ENCODE peak calls at places on chromosomes 1 and 21, in ten cellular contexts. One of them, this sample, is unnamed.

GRCh38 chr1:154743536-154744036 is 126.5 kb downstream of the KCNN3 start:
- DNase-seq in brain microvascular endothelial cell: no peak
- DNase-seq in mesenchymal stem cell: no peak
- DNase-seq in T-helper 2 cell: no peak
- DNase-seq in uterus: no peak
- DNase-seq in skeletal muscle cell: no peak
- DNase-seq in CD8-positive, alpha-beta memory T cell: no peak
- DNase-seq in fibroblast of pulmonary artery: no peak
- DNase-seq in CD8-positive, alpha-beta T cell: no peak
- DNase-seq in stimulated activated CD8-positive, alpha-beta memory T cell treated with anti-CD3 and anti-CD28 coated beads, Interleukin-7, amount 100 ng/mL, for 24 hours: no peak
- DNase-seq in this sample: no peak

GRCh38 chr1:26021647-26022403 is at the start of gene EXTL1:
- DNase-seq in brain microvascular endothelial cell: peak; percentile 40
- DNase-seq in mesenchymal stem cell: peak; percentile 46
- DNase-seq in T-helper 2 cell: no peak
- DNase-seq in uterus: no peak
- DNase-seq in skeletal muscle cell: no peak
- DNase-seq in CD8-positive, alpha-beta memory T cell: no peak
- DNase-seq in fibroblast of pulmonary artery: no peak
- DNase-seq in CD8-positive, alpha-beta T cell: no peak
- DNase-seq in stimulated activated CD8-positive, alpha-beta memory T cell treated with anti-CD3 and anti-CD28 coated beads, Interleukin-7, amount 100 ng/mL, for 24 hours: no peak
- DNase-seq in this sample: no peak

GRCh38 chr1:225866061-225866844 is 15.9 kb downstream of the TMEM63A start:
- DNase-seq in brain microvascular endothelial cell: peak; percentile 76
- DNase-seq in mesenchymal stem cell: peak; percentile 54
- DNase-seq in T-helper 2 cell: peak; percentile 56
- DNase-seq in uterus: no peak
- DNase-seq in skeletal muscle cell: peak; percentile 43
- DNase-seq in CD8-positive, alpha-beta memory T cell: peak; percentile 82
- DNase-seq in fibroblast of pulmonary artery: peak; percentile 87
- DNase-seq in CD8-positive, alpha-beta T cell: peak; percentile 63
- DNase-seq in stimulated activated CD8-positive, alpha-beta memory T cell treated with anti-CD3 and anti-CD28 coated beads, Interleukin-7, amount 100 ng/mL, for 24 hours: no peak
- DNase-seq in this sample: no peak

GRCh38 chr1:76158126-76158525 is 83.6 kb downstream of the ST6GALNAC3 start:
- DNase-seq in brain microvascular endothelial cell: no peak
- DNase-seq in mesenchymal stem cell: no peak
- DNase-seq in T-helper 2 cell: no peak
- DNase-seq in uterus: no peak
- DNase-seq in skeletal muscle cell: no peak
- DNase-seq in CD8-positive, alpha-beta memory T cell: no peak
- DNase-seq in fibroblast of pulmonary artery: no peak
- DNase-seq in CD8-positive, alpha-beta T cell: no peak
- DNase-seq in stimulated activated CD8-positive, alpha-beta memory T cell treated with anti-CD3 and anti-CD28 coated beads, Interleukin-7, amount 100 ng/mL, for 24 hours: no peak
- DNase-seq in this sample: no peak

GRCh38 chr21:42164064-42164789 is 54.7 kb upstream of the ABCG1 start:
- DNase-seq in brain microvascular endothelial cell: no peak
- DNase-seq in mesenchymal stem cell: peak; percentile 9
- DNase-seq in T-helper 2 cell: no peak
- DNase-seq in uterus: no peak
- DNase-seq in skeletal muscle cell: no peak
- DNase-seq in CD8-positive, alpha-beta memory T cell: peak; percentile 67
- DNase-seq in fibroblast of pulmonary artery: peak; percentile 47
- DNase-seq in CD8-positive, alpha-beta T cell: peak; percentile 39
- DNase-seq in stimulated activated CD8-positive, alpha-beta memory T cell treated with anti-CD3 and anti-CD28 coated beads, Interleukin-7, amount 100 ng/mL, for 24 hours: peak; percentile 37
- DNase-seq in this sample: peak; percentile 66

GRCh38 chr1:235920596-235921375 is 54.1 kb upstream of the LYST start:
- DNase-seq in brain microvascular endothelial cell: no peak
- DNase-seq in mesenchymal stem cell: no peak
- DNase-seq in T-helper 2 cell: no peak
- DNase-seq in uterus: no peak
- DNase-seq in skeletal muscle cell: no peak
- DNase-seq in CD8-positive, alpha-beta memory T cell: no peak
- DNase-seq in fibroblast of pulmonary artery: no peak
- DNase-seq in CD8-positive, alpha-beta T cell: no peak
- DNase-seq in stimulated activated CD8-positive, alpha-beta memory T cell treated with anti-CD3 and anti-CD28 coated beads, Interleukin-7, amount 100 ng/mL, for 24 hours: no peak
- DNase-seq in this sample: no peak

GRCh38 chr21:31873696-31874599 is 1.1 kb downstream of the HUNK start:
- DNase-seq in brain microvascular endothelial cell: no peak
- DNase-seq in mesenchymal stem cell: peak; percentile 28
- DNase-seq in T-helper 2 cell: no peak
- DNase-seq in uterus: peak; percentile 46
- DNase-seq in skeletal muscle cell: no peak
- DNase-seq in CD8-positive, alpha-beta memory T cell: no peak
- DNase-seq in fibroblast of pulmonary artery: no peak
- DNase-seq in CD8-positive, alpha-beta T cell: peak; percentile 13
- DNase-seq in stimulated activated CD8-positive, alpha-beta memory T cell treated with anti-CD3 and anti-CD28 coated beads, Interleukin-7, amount 100 ng/mL, for 24 hours: peak; percentile 25
- DNase-seq in this sample: peak; percentile 79

GRCh38 chr1:197838836-197839235 is 63.6 kb upstream of the DENND1B start:
- DNase-seq in brain microvascular endothelial cell: peak; percentile 74
- DNase-seq in mesenchymal stem cell: peak; percentile 71
- DNase-seq in T-helper 2 cell: no peak
- DNase-seq in uterus: no peak
- DNase-seq in skeletal muscle cell: peak; percentile 67
- DNase-seq in CD8-positive, alpha-beta memory T cell: no peak
- DNase-seq in fibroblast of pulmonary artery: peak; percentile 86
- DNase-seq in CD8-positive, alpha-beta T cell: no peak
- DNase-seq in stimulated activated CD8-positive, alpha-beta memory T cell treated with anti-CD3 and anti-CD28 coated beads, Interleukin-7, amount 100 ng/mL, for 24 hours: no peak
- DNase-seq in this sample: no peak

GRCh38 chr1:24186993-24187790 is at the start of gene IFNLR1:
- DNase-seq in brain microvascular endothelial cell: no peak
- DNase-seq in mesenchymal stem cell: peak; percentile 42
- DNase-seq in T-helper 2 cell: peak; percentile 70
- DNase-seq in uterus: no peak
- DNase-seq in skeletal muscle cell: no peak
- DNase-seq in CD8-positive, alpha-beta memory T cell: peak; percentile 83
- DNase-seq in fibroblast of pulmonary artery: no peak
- DNase-seq in CD8-positive, alpha-beta T cell: peak; percentile 63
- DNase-seq in stimulated activated CD8-positive, alpha-beta memory T cell treated with anti-CD3 and anti-CD28 coated beads, Interleukin-7, amount 100 ng/mL, for 24 hours: peak; percentile 52
- DNase-seq in this sample: peak; percentile 88

GRCh38 chr1:30908446-30908885 is at the start of gene SDC3:
- DNase-seq in brain microvascular endothelial cell: no peak
- DNase-seq in mesenchymal stem cell: no peak
- DNase-seq in T-helper 2 cell: no peak
- DNase-seq in uterus: no peak
- DNase-seq in skeletal muscle cell: no peak
- DNase-seq in CD8-positive, alpha-beta memory T cell: peak; percentile 37
- DNase-seq in fibroblast of pulmonary artery: peak; percentile 42
- DNase-seq in CD8-positive, alpha-beta T cell: no peak
- DNase-seq in stimulated activated CD8-positive, alpha-beta memory T cell treated with anti-CD3 and anti-CD28 coated beads, Interleukin-7, amount 100 ng/mL, for 24 hours: no peak
- DNase-seq in this sample: peak; percentile 76

GRCh38 chr1:20685099-20685662 is 24.0 kb upstream of the DDOST start:
- DNase-seq in brain microvascular endothelial cell: no peak
- DNase-seq in mesenchymal stem cell: no peak
- DNase-seq in T-helper 2 cell: no peak
- DNase-seq in uterus: peak; percentile 49
- DNase-seq in skeletal muscle cell: no peak
- DNase-seq in CD8-positive, alpha-beta memory T cell: no peak
- DNase-seq in fibroblast of pulmonary artery: no peak
- DNase-seq in CD8-positive, alpha-beta T cell: no peak
- DNase-seq in stimulated activated CD8-positive, alpha-beta memory T cell treated with anti-CD3 and anti-CD28 coated beads, Interleukin-7, amount 100 ng/mL, for 24 hours: no peak
- DNase-seq in this sample: no peak

GRCh38 chr1:87989346-87989745 is 660.7 kb downstream of the LMO4 start:
- DNase-seq in brain microvascular endothelial cell: no peak
- DNase-seq in mesenchymal stem cell: no peak
- DNase-seq in T-helper 2 cell: no peak
- DNase-seq in uterus: no peak
- DNase-seq in skeletal muscle cell: no peak
- DNase-seq in CD8-positive, alpha-beta memory T cell: no peak
- DNase-seq in fibroblast of pulmonary artery: no peak
- DNase-seq in CD8-positive, alpha-beta T cell: no peak
- DNase-seq in stimulated activated CD8-positive, alpha-beta memory T cell treated with anti-CD3 and anti-CD28 coated beads, Interleukin-7, amount 100 ng/mL, for 24 hours: no peak
- DNase-seq in this sample: no peak

GRCh38 chr1:235642021-235642942 is 7.3 kb downstream of the GNG4 start:
- DNase-seq in brain microvascular endothelial cell: peak; percentile 61
- DNase-seq in mesenchymal stem cell: peak; percentile 77
- DNase-seq in T-helper 2 cell: peak; percentile 45
- DNase-seq in uterus: no peak
- DNase-seq in skeletal muscle cell: no peak
- DNase-seq in CD8-positive, alpha-beta memory T cell: peak; percentile 86
- DNase-seq in fibroblast of pulmonary artery: peak; percentile 67
- DNase-seq in CD8-positive, alpha-beta T cell: peak; percentile 54
- DNase-seq in stimulated activated CD8-positive, alpha-beta memory T cell treated with anti-CD3 and anti-CD28 coated beads, Interleukin-7, amount 100 ng/mL, for 24 hours: peak; percentile 29
- DNase-seq in this sample: peak; percentile 45

GRCh38 chr1:64922336-64922735 is 44.0 kb downstream of the JAK1 start:
- DNase-seq in brain microvascular endothelial cell: no peak
- DNase-seq in mesenchymal stem cell: peak; percentile 22
- DNase-seq in T-helper 2 cell: no peak
- DNase-seq in uterus: no peak
- DNase-seq in skeletal muscle cell: no peak
- DNase-seq in CD8-positive, alpha-beta memory T cell: no peak
- DNase-seq in fibroblast of pulmonary artery: no peak
- DNase-seq in CD8-positive, alpha-beta T cell: no peak
- DNase-seq in stimulated activated CD8-positive, alpha-beta memory T cell treated with anti-CD3 and anti-CD28 coated beads, Interleukin-7, amount 100 ng/mL, for 24 hours: no peak
- DNase-seq in this sample: no peak

GRCh38 chr1:188670837-188671236 is 1806.8 kb downstream of the BRINP3 start:
- DNase-seq in brain microvascular endothelial cell: no peak
- DNase-seq in mesenchymal stem cell: peak; percentile 8
- DNase-seq in T-helper 2 cell: no peak
- DNase-seq in uterus: no peak
- DNase-seq in skeletal muscle cell: peak; percentile 5
- DNase-seq in CD8-positive, alpha-beta memory T cell: no peak
- DNase-seq in fibroblast of pulmonary artery: no peak
- DNase-seq in CD8-positive, alpha-beta T cell: no peak
- DNase-seq in stimulated activated CD8-positive, alpha-beta memory T cell treated with anti-CD3 and anti-CD28 coated beads, Interleukin-7, amount 100 ng/mL, for 24 hours: no peak
- DNase-seq in this sample: peak; percentile 93

GRCh38 chr1:2987773-2988172 is 33.5 kb upstream of the ACTRT2 start:
- DNase-seq in brain microvascular endothelial cell: no peak
- DNase-seq in mesenchymal stem cell: no peak
- DNase-seq in T-helper 2 cell: no peak
- DNase-seq in uterus: no peak
- DNase-seq in skeletal muscle cell: no peak
- DNase-seq in CD8-positive, alpha-beta memory T cell: no peak
- DNase-seq in fibroblast of pulmonary artery: no peak
- DNase-seq in CD8-positive, alpha-beta T cell: no peak
- DNase-seq in stimulated activated CD8-positive, alpha-beta memory T cell treated with anti-CD3 and anti-CD28 coated beads, Interleukin-7, amount 100 ng/mL, for 24 hours: no peak
- DNase-seq in this sample: no peak